ENCODE peak calls at places on chromosomes 7 and 10, in four cellular contexts. One of them, this sample, is unnamed.

GRCh38 chr7:102912742-102913141 is at the start of gene LRRC17:
- DNase-seq in Peyer's patch: no peak
- DNase-seq in K562: no peak
- DNase-seq in heart left ventricle: peak; percentile 36
- DNase-seq in this sample: no peak

GRCh38 chr10:128345331-128345730 is 219.1 kb upstream of the MKI67 start:
- DNase-seq in heart left ventricle: no peak
- DNase-seq in K562: no peak
- DNase-seq in Peyer's patch: no peak
- DNase-seq in this sample: no peak

GRCh38 chr10:58576736-58577366 is 64.2 kb downstream of the BICC1 start:
- DNase-seq in K562: no peak
- DNase-seq in Peyer's patch: no peak
- DNase-seq in heart left ventricle: no peak
- DNase-seq in this sample: no peak

GRCh38 chr10:110504111-110504735 is 6.5 kb downstream of the DUSP5 start:
- DNase-seq in K562: peak; percentile 41
- DNase-seq in Peyer's patch: peak; percentile 55
- DNase-seq in heart left ventricle: peak; percentile 48
- DNase-seq in this sample: no peak

GRCh38 chr7:114412548-114412947 is 2.1 kb upstream of the FOXP2 start:
- DNase-seq in Peyer's patch: no peak
- DNase-seq in heart left ventricle: no peak
- DNase-seq in K562: no peak
- DNase-seq in this sample: no peak

GRCh38 chr10:116554628-116555027 is 8.9 kb downstream of the PNLIP start:
- DNase-seq in K562: no peak
- DNase-seq in Peyer's patch: no peak
- DNase-seq in heart left ventricle: no peak
- DNase-seq in this sample: no peak

GRCh38 chr10:58643029-58643428 is 130.4 kb downstream of the BICC1 start:
- DNase-seq in heart left ventricle: no peak
- DNase-seq in K562: no peak
- DNase-seq in Peyer's patch: no peak
- DNase-seq in this sample: no peak

GRCh38 chr10:69657866-69658265 is 27.8 kb downstream of the FAM241B start:
- DNase-seq in K562: no peak
- DNase-seq in Peyer's patch: no peak
- DNase-seq in heart left ventricle: no peak
- DNase-seq in this sample: no peak

GRCh38 chr7:30929686-30930085 is 18.0 kb downstream of the AQP1 start:
- DNase-seq in K562: no peak
- DNase-seq in Peyer's patch: no peak
- DNase-seq in heart left ventricle: no peak
- DNase-seq in this sample: peak; percentile 9

GRCh38 chr7:13990319-13990983 is 985 bp upstream of the ETV1 start:
- DNase-seq in K562: peak; percentile 79
- DNase-seq in Peyer's patch: peak; percentile 25
- DNase-seq in heart left ventricle: peak; percentile 51
- DNase-seq in this sample: peak; percentile 41

GRCh38 chr10:113426181-113426837 is 126.5 kb upstream of the HABP2 start:
- DNase-seq in Peyer's patch: no peak
- DNase-seq in heart left ventricle: no peak
- DNase-seq in K562: no peak
- DNase-seq in this sample: no peak

GRCh38 chr7:157684596-157685429 is 348.0 kb downstream of the DNAJB6 start:
- DNase-seq in heart left ventricle: no peak
- DNase-seq in Peyer's patch: no peak
- DNase-seq in K562: no peak
- DNase-seq in this sample: peak; percentile 79
- H3K4me3 ChIP-seq in heart left ventricle: peak overlapping the region; percentile 25
- H3K4me3 ChIP-seq in Peyer's patch: no peak overlapping the region
- H3K4me3 ChIP-seq in K562: no peak overlapping the region
- H3K4me3 ChIP-seq in this sample: peak overlapping the region; percentile 28

GRCh38 chr10:99449023-99449422 is 18.6 kb upstream of the GOT1 start:
- DNase-seq in Peyer's patch: no peak
- DNase-seq in K562: no peak
- DNase-seq in heart left ventricle: no peak
- DNase-seq in this sample: no peak
- H3K27me3 ChIP-seq in Peyer's patch: no peaks in the 10 kb centered on the region
- H3K27me3 ChIP-seq in K562: peaks cover 10% of the 10 kb centered on the region
- H3K27me3 ChIP-seq in heart left ventricle: peaks cover 8% of the 10 kb centered on the region
- H3K27me3 ChIP-seq in this sample: no peaks in the 10 kb centered on the region

GRCh38 chr7:5557920-5558401 is 134.3 kb upstream of the TNRC18 start:
- DNase-seq in heart left ventricle: peak; percentile 70
- DNase-seq in Peyer's patch: peak; percentile 52
- DNase-seq in K562: peak; percentile 48
- DNase-seq in this sample: no peak
- H3K4me3 ChIP-seq in heart left ventricle: peak overlapping the region; percentile 21
- H3K4me3 ChIP-seq in Peyer's patch: peak overlapping the region; percentile 30
- H3K4me3 ChIP-seq in K562: no peak overlapping the region
- H3K4me3 ChIP-seq in this sample: no peak overlapping the region

DNA sequence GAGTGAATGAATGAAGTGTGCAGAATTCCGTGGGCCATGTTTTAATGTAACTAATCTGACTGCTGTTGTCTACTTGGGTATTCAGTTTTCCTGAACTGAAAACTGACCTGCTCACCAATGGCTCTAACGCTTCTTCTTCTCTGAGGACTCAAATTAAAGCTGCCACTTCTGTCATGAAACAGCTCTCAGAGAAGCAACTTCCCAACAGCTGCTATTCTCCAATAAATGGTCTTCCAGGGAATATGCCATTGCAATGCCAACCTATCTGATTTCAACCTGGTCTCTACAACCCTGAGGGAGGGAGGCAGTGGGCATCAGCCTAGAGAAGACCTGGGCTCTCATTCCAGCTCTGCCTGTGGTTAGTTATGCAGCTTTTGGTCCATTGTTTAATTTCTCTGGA is 69.4 kb downstream of the FRMD4A start:
- DNase-seq in K562: no peak
- DNase-seq in heart left ventricle: no peak
- DNase-seq in Peyer's patch: no peak
- DNase-seq in this sample: no peak
- H3K27me3 ChIP-seq in K562: no peaks in the 10 kb centered on the region
- H3K27me3 ChIP-seq in heart left ventricle: no peaks in the 10 kb centered on the region
- H3K27me3 ChIP-seq in Peyer's patch: no peaks in the 10 kb centered on the region
- H3K27me3 ChIP-seq in this sample: no peaks in the 10 kb centered on the region

GRCh38 chr7:135715673-135716072 is 12.3 kb downstream of the SLC13A4 start:
- DNase-seq in K562: no peak
- DNase-seq in heart left ventricle: no peak
- DNase-seq in Peyer's patch: no peak
- DNase-seq in this sample: no peak

GRCh38 chr7:135716677-135717238 is 11.2 kb downstream of the SLC13A4 start:
- DNase-seq in K562: no peak
- DNase-seq in Peyer's patch: no peak
- DNase-seq in heart left ventricle: no peak
- DNase-seq in this sample: no peak

GRCh38 chr7:135714534-135715009 is 13.4 kb downstream of the SLC13A4 start:
- DNase-seq in Peyer's patch: no peak
- DNase-seq in heart left ventricle: no peak
- DNase-seq in K562: no peak
- DNase-seq in this sample: peak; percentile 77

GRCh38 chr7:135713836-135714470 is 14.0 kb downstream of the SLC13A4 start:
- DNase-seq in Peyer's patch: no peak
- DNase-seq in heart left ventricle: no peak
- DNase-seq in K562: no peak
- DNase-seq in this sample: no peak

DNA sequence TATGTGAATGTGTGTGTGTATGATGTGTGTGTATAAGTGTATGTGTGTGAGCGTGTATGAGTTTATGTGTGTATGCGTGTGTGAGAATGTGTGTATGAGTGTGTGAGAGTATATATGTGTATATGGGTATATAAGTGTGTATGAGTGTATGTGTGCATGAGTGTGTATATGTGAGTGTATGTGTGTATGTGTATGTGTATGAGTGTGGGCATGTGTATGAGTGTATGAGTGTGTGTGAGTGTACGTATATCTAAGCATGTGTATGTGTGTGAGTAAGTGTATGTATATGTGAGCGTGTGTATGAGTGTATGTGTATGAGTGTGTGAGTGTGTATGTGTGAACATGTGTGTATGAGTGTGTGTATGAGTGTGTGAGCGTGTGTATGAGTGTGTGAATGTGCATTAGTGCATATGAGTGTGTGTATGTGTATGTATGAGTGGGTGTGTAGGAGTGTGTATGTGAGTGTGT is 12.9 kb downstream of the SLC13A4 start:
- DNase-seq in Peyer's patch: no peak
- DNase-seq in heart left ventricle: no peak
- DNase-seq in K562: no peak
- DNase-seq in this sample: no peak
- H3K4me3 ChIP-seq in Peyer's patch: no peak overlapping the region
- H3K4me3 ChIP-seq in heart left ventricle: no peak overlapping the region
- H3K4me3 ChIP-seq in K562: no peak overlapping the region
- H3K4me3 ChIP-seq in this sample: no peak overlapping the region

GRCh38 chr10:63841761-63842160 is 320.6 kb downstream of the REEP3 start:
- DNase-seq in K562: no peak
- DNase-seq in Peyer's patch: no peak
- DNase-seq in heart left ventricle: no peak
- DNase-seq in this sample: no peak
- H3K27me3 ChIP-seq in K562: no peaks in the 10 kb centered on the region
- H3K27me3 ChIP-seq in Peyer's patch: no peaks in the 10 kb centered on the region
- H3K27me3 ChIP-seq in heart left ventricle: no peaks in the 10 kb centered on the region
- H3K27me3 ChIP-seq in this sample: no peaks in the 10 kb centered on the region

GRCh38 chr7:159143780-159144755 is 599 bp downstream of the VIPR2 start:
- DNase-seq in K562: no peak
- DNase-seq in Peyer's patch: no peak
- DNase-seq in heart left ventricle: peak; percentile 36
- DNase-seq in this sample: peak; percentile 81

GRCh38 chr7:159142204-159142603 is 2.5 kb downstream of the VIPR2 start:
- DNase-seq in Peyer's patch: no peak
- DNase-seq in K562: no peak
- DNase-seq in heart left ventricle: no peak
- DNase-seq in this sample: no peak

GRCh38 chr7:159141159-159141558 is 3.5 kb downstream of the VIPR2 start:
- DNase-seq in Peyer's patch: no peak
- DNase-seq in K562: no peak
- DNase-seq in heart left ventricle: peak; percentile 7
- DNase-seq in this sample: no peak

GRCh38 chr7:159141660-159142059 is 3.0 kb downstream of the VIPR2 start:
- DNase-seq in heart left ventricle: peak; percentile 38
- DNase-seq in K562: no peak
- DNase-seq in Peyer's patch: no peak
- DNase-seq in this sample: peak; percentile 69

DNA sequence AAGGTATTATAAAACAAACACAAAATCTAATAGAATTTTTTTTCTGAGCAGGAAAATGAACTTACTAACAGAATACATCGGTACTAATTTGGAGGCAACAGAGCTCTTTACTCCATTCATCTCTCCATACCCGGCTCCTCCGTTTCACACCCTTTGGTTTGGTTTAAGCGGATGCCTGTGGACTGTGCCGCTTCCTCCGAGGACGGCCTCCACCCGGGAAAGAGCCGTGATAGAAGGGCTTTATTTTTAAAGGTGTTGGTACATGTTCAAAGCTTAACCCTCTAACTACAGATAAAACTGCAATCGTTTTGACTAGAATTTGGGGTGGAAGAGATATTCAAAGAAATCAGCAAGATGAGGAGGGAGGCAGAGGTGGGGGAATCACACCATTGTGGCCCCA is 1.9 kb downstream of the VIPR2 start:
- DNase-seq in Peyer's patch: no peak
- DNase-seq in heart left ventricle: no peak
- DNase-seq in K562: no peak
- DNase-seq in this sample: no peak
- H3K4me3 ChIP-seq in Peyer's patch: no peak overlapping the region
- H3K4me3 ChIP-seq in heart left ventricle: no peak overlapping the region
- H3K4me3 ChIP-seq in K562: no peak overlapping the region
- H3K4me3 ChIP-seq in this sample: no peak overlapping the region

DNA sequence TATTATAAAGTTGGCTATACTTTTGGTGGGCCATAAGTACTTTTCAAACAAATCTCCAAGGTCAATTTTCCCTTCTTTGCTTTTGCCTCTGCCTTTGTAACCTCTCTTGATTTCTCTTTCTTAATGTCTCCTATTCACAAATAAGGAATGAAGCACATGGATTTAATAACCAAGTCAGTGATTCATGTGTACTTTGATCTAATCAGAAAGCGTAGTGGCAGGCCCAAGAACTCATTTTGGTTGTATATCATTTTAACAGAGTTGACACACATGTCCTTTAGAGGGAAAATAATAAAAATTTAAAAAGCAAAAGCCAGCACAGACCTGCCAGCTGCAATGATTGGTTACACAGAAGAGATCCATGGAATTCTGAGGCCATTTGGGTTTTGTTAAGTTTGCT is 93.7 kb downstream of the FZD1 start:
- DNase-seq in K562: no peak
- DNase-seq in heart left ventricle: no peak
- DNase-seq in Peyer's patch: no peak
- DNase-seq in this sample: no peak
- H3K27me3 ChIP-seq in K562: no peaks in the 10 kb centered on the region
- H3K27me3 ChIP-seq in heart left ventricle: no peaks in the 10 kb centered on the region
- H3K27me3 ChIP-seq in Peyer's patch: no peaks in the 10 kb centered on the region
- H3K27me3 ChIP-seq in this sample: peaks cover 59% of the 10 kb centered on the region

GRCh38 chr10:61042533-61042932 is 98.5 kb upstream of the RHOBTB1 start:
- DNase-seq in heart left ventricle: no peak
- DNase-seq in K562: no peak
- DNase-seq in Peyer's patch: no peak
- DNase-seq in this sample: no peak

GRCh38 chr10:61040399-61041016 is 96.5 kb upstream of the RHOBTB1 start:
- DNase-seq in heart left ventricle: no peak
- DNase-seq in K562: no peak
- DNase-seq in Peyer's patch: no peak
- DNase-seq in this sample: no peak

DNA sequence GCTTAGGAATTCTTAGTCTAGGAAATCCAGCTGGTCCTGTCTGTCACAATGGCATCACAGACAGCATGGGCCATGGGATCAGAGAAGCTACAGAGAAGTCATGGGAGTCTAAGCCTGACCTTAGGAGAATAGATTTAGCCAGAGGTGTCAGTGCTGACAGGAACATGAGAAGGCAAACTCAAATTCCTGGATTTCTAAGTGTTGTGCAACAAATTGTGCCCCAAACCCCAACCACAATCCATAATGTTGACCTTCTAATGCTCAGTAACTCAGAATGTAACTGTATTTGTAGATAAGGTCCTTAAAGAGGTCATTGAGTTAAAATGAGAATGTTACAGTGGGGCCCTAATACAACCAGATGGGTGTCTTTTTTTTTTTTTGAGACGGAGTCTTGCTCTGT is 95.9 kb upstream of the RHOBTB1 start:
- DNase-seq in heart left ventricle: no peak
- DNase-seq in Peyer's patch: no peak
- DNase-seq in K562: no peak
- DNase-seq in this sample: no peak
- H3K4me3 ChIP-seq in heart left ventricle: no peak overlapping the region
- H3K4me3 ChIP-seq in Peyer's patch: no peak overlapping the region
- H3K4me3 ChIP-seq in K562: no peak overlapping the region
- H3K4me3 ChIP-seq in this sample: no peak overlapping the region

This sample was measured in H7.